ENCODE peak calls at places on chromosomes 11 and 22, in five cellular contexts. R is H9, G is IMR-90, L is neuronal stem cell, M is H1. X is an unnamed sample.

GRCh38 chr11:120575461-120575860 is 63.9 kb downstream of the GRIK4 start:
- DNase-seq in M (no peak), L (no peak), R (no peak), G (no peak), X (no peak)

GRCh38 chr11:2831826-2832717 is 53.5 kb downstream of the CDKN1C start:
- DNase-seq in G (no peak), M (no peak), R (no peak), L (no peak), X (no peak)

GRCh38 chr22:44448271-44448780 is 49.7 kb downstream of the RTL6 start:
- DNase-seq in G (peak; percentile 94), M (no peak), L (no peak), R (no peak), X (no peak)

GRCh38 chr11:8267831-8268529 is 4.3 kb upstream of the LMO1 start:
- DNase-seq in M (peak; percentile 73), L (no peak), R (no peak), G (no peak), X (no peak)

GRCh38 chr11:75639752-75640151 is 29.1 kb downstream of the MAP6 start:
- DNase-seq in G (peak; percentile 59), M (no peak), L (no peak), R (no peak), X (peak; percentile 90)

GRCh38 chr11:68651985-68652682 is 32.2 kb upstream of the GAL start:
- DNase-seq in L (no peak), R (no peak), G (no peak), M (no peak), X (no peak)

GRCh38 chr11:93741882-93742226 is 382 bp downstream of the C11orf54 start:
- DNase-seq in R (no peak), M (no peak), L (no peak), G (peak; percentile 68), X (peak; percentile 66)

GRCh38 chr11:120752668-120753067 is 241.1 kb downstream of the GRIK4 start:
- DNase-seq in M (no peak), R (no peak), L (no peak), G (no peak), X (no peak)

GRCh38 chr22:44309137-44309536 is 3.6 kb downstream of the SHISAL1 start:
- DNase-seq in M (no peak), R (no peak), L (no peak), G (peak; percentile 98), X (no peak)

GRCh38 chr11:65535102-65535501 is 10.2 kb downstream of the SCYL1 start:
- DNase-seq in L (no peak), R (no peak), G (no peak), M (no peak), X (no peak)

GRCh38 chr11:119126675-119127268 is 5.4 kb downstream of the HINFP start:
- DNase-seq in M (no peak), G (no peak), R (no peak), L (no peak), X (no peak)

GRCh38 chr11:123729602-123730001 is 11.9 kb downstream of the ZNF202 start:
- DNase-seq in M (no peak), R (no peak), L (no peak), G (peak; percentile 59), X (no peak)

GRCh38 chr22:31128156-31128555 is 5.4 kb downstream of the INPP5J start:
- DNase-seq in L (no peak), G (no peak), R (no peak), M (no peak), X (no peak)

GRCh38 chr11:12043959-12044772 is 35.7 kb upstream of the DKK3 start:
- DNase-seq in M (peak; percentile 87), G (peak; percentile 100), R (peak; percentile 79), L (peak; percentile 68), X (peak; percentile 94)

GRCh38 chr11:84558085-84558905 is 1068.8 kb downstream of the DLG2 start:
- DNase-seq in M (no peak), R (peak; percentile 34), G (peak; percentile 53), L (peak; percentile 24), X (peak; percentile 74)

GRCh38 chr11:27910186-27910941 is 197.6 kb downstream of the KIF18A start:
- DNase-seq in R (no peak), G (peak; percentile 84), L (no peak), M (no peak), X (peak; percentile 78)

GRCh38 chr11:27616711-27617110 is 83.5 kb downstream of the BDNF start:
- DNase-seq in G (no peak), L (no peak), M (no peak), R (no peak), X (no peak)

GRCh38 chr11:41175304-41175972 is 284.0 kb downstream of the LRRC4C start:
- DNase-seq in G (no peak), L (no peak), M (no peak), R (no peak), X (peak; percentile 29)

GRCh38 chr22:43002198-43002577 is 12.8 kb downstream of the PACSIN2 start:
- DNase-seq in M (no peak), R (no peak), G (peak; percentile 91), L (no peak), X (peak; percentile 74)

GRCh38 chr22:43004362-43005035 is 10.4 kb downstream of the PACSIN2 start:
- DNase-seq in M (no peak), G (no peak), L (no peak), R (no peak), X (no peak)

GRCh38 chr22:43005106-43005505 is 9.8 kb downstream of the PACSIN2 start:
- DNase-seq in M (no peak), L (no peak), R (no peak), G (no peak), X (no peak)

GRCh38 chr22:43000441-43001175 is 14.3 kb downstream of the PACSIN2 start:
- DNase-seq in R (no peak), M (no peak), L (no peak), G (peak; percentile 74), X (no peak)

GRCh38 chr22:43001271-43002197 is 13.4 kb downstream of the PACSIN2 start:
- DNase-seq in L (no peak), G (no peak), M (no peak), R (no peak), X (no peak)
- H3K9ac ChIP-seq in L (no peak overlapping the region), G (peak overlapping the region; percentile 31), M (no peak overlapping the region), R (no peak overlapping the region), X (no peak overlapping the region)

DNA sequence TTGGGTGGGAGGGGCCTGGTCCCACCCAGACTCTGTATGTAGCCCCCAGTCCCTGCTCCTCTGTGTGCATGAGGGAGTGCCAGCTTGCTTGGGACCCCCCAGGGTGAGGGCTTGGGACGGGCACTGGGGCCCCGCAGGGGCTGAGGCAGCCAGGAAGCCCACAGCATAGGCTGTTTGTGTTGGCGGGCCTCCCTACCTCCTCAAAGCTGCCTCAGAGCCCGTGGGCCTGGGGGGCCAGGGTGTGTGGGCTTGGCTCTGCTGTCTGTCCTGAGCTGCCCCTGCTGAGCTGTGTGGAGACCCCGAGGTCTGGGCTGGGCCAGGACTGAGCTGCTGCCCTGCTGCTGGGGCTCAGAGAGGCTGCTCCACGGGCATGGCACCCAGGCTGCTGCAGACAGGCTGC is 3.2 kb downstream of the TSPAN4 start:
- DNase-seq in L (no peak), G (no peak), M (no peak), R (no peak), X (no peak)
- H3K18ac ChIP-seq in L (peak overlapping the region; percentile 78), G (peak overlapping the region; percentile 90), M (no peak overlapping the region), R (no peak overlapping the region), X (no peak overlapping the region)

GRCh38 chr11:16040151-16040550 is 316.2 kb downstream of the SOX6 start:
- DNase-seq in R (no peak), L (no peak), G (no peak), M (no peak), X (peak; percentile 3)

GRCh38 chr11:16036218-16036617 is 320.1 kb downstream of the SOX6 start:
- DNase-seq in G (no peak), M (no peak), R (no peak), L (no peak), X (no peak)

GRCh38 chr11:16043617-16044016 is 312.7 kb downstream of the SOX6 start:
- DNase-seq in M (no peak), G (no peak), L (no peak), R (no peak), X (no peak)

GRCh38 chr11:16047073-16047472 is 309.3 kb downstream of the SOX6 start:
- DNase-seq in L (no peak), G (no peak), M (no peak), R (no peak), X (peak; percentile 4)

GRCh38 chr11:16041207-16041606 is 315.1 kb downstream of the SOX6 start:
- DNase-seq in R (no peak), L (no peak), G (no peak), M (no peak), X (no peak)
- H3K27ac ChIP-seq in R (no peak overlapping the region), L (no peak overlapping the region), G (no peak overlapping the region), M (no peak overlapping the region), X (no peak overlapping the region)

DNA sequence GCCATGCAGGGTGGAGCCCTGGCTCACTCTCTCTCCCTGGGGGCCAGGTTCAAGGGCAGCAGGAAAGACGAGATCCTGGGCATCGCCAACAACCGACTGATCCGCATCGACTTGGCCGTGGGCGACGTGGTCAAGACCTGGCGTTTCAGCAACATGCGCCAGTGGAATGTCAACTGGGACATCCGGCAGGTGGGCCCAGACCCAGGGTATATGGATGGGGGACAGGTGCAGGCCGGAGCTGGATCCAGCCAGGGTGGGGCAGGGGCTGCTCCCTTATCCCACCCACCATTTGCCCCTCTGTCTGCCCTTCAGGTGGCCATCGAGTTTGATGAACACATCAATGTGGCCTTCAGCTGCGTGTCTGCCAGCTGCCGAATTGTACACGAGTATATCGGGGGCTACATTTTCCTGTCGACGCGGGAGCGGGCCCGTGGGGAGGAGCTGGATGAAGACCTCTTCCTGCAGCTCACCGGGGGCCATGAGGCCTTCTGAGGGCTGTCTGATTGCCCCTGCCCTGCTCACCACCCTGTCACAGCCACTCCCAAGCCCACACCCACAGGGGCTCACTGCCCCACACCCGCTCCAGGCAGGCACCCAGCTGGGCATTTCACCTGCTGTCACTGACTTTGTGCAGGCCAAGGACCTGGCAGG is 2.9 kb downstream of the TRPT1 start:
- DNase-seq in M (no peak), L (no peak), R (no peak), G (no peak), X (no peak)
- H3K9ac ChIP-seq in M (no peak overlapping the region), L (peak overlapping the region; percentile 15), R (no peak overlapping the region), G (no peak overlapping the region), X (no peak overlapping the region)